ENCODE peak calls at places on chromosomes 1 and 21, in nine cellular contexts. K, V, T, J, D, R, A, E and C are unnamed samples.
A peak's percentile ranks its signal among the peaks of the same experiment; 100 is the strongest.

GRCh38 chr1:154838473-154838872 is 31.6 kb downstream of the KCNN3 start:
- DNase-seq in J (no peak), V (no peak), K (no peak), T (no peak), D (no peak), E (no peak), R (no peak), A (no peak), C (no peak)

GRCh38 chr1:203142124-203142523 is 14.6 kb downstream of the ADORA1 start:
- DNase-seq in R (no peak), T (no peak), K (no peak), V (no peak), A (no peak), J (no peak), E (no peak), D (no peak), C (no peak)

GRCh38 chr1:66335859-66336640 is 197.9 kb upstream of the SGIP1 start:
- DNase-seq in E (peak; percentile 70), R (peak; percentile 57), D (peak; percentile 42), V (no peak), T (no peak), A (no peak), J (peak; percentile 48), K (peak; percentile 58), C (no peak)

GRCh38 chr1:245718951-245719350 is 564.2 kb downstream of the KIF26B start:
- DNase-seq in T (no peak), V (no peak), E (no peak), D (no peak), R (no peak), A (no peak), K (no peak), J (no peak), C (no peak)

GRCh38 chr1:154791292-154792278 is 78.5 kb downstream of the KCNN3 start:
- DNase-seq in T (peak; percentile 21), E (peak; percentile 12), V (peak; percentile 48), D (peak; percentile 84), A (no peak), R (peak; percentile 26), J (peak; percentile 68), K (peak; percentile 74), C (no peak)

GRCh38 chr21:41778974-41779600 is 12.2 kb upstream of the RIPK4 start:
- DNase-seq in T (no peak), A (no peak), E (no peak), R (peak; percentile 72), J (no peak), V (no peak), D (no peak), K (no peak), C (no peak)

GRCh38 chr1:110982320-110982719 is 18.6 kb upstream of the LRIF1 start:
- DNase-seq in J (no peak), E (no peak), K (no peak), T (no peak), V (no peak), R (no peak), A (no peak), D (no peak), C (no peak)

GRCh38 chr1:51661081-51661518 is 44.2 kb downstream of the OSBPL9 start:
- DNase-seq in K (no peak), A (no peak), J (peak; percentile 93), E (peak; percentile 97), R (no peak), V (peak; percentile 79), D (no peak), T (no peak), C (no peak)

GRCh38 chr1:11918779-11919519 is 7.3 kb downstream of the KIAA2013 start:
- DNase-seq in V (peak; percentile 70), J (peak; percentile 91), T (no peak), E (peak; percentile 88), R (no peak), D (no peak), A (no peak), K (no peak), C (no peak)

GRCh38 chr1:234605983-234606730 is 3.8 kb downstream of the IRF2BP2 start:
- DNase-seq in D (peak; percentile 90), T (no peak), J (peak; percentile 45), K (no peak), E (peak; percentile 67), R (no peak), V (peak; percentile 42), A (no peak), C (peak; percentile 52)

GRCh38 chr1:29960906-29961675 is 724.8 kb downstream of the PTPRU start:
- DNase-seq in D (no peak), A (no peak), K (no peak), E (no peak), R (no peak), T (no peak), J (no peak), V (no peak), C (no peak)

GRCh38 chr1:172497230-172497629 is 35.7 kb upstream of the SUCO start:
- DNase-seq in A (no peak), E (peak; percentile 4), D (no peak), J (peak; percentile 67), T (no peak), V (no peak), R (no peak), K (no peak), C (no peak)